ENCODE peak calls at places on chromosomes 12 and 14, in six cellular contexts. One of them, this sample, is unnamed.

GRCh38 chr14:95470942-95471499 is 45.4 kb downstream of the SYNE3 start:
- DNase-seq in endothelial cell of umbilical vein: no peak
- DNase-seq in uterus: no peak
- DNase-seq in GM23248: no peak
- DNase-seq in fibroblast of lung: no peak
- DNase-seq in breast epithelium: no peak
- DNase-seq in this sample: no peak

GRCh38 chr14:102655154-102655553 is 62.7 kb downstream of the RCOR1 start:
- DNase-seq in fibroblast of lung: no peak
- DNase-seq in GM23248: peak; percentile 53
- DNase-seq in endothelial cell of umbilical vein: peak; percentile 92
- DNase-seq in uterus: no peak
- DNase-seq in breast epithelium: no peak
- DNase-seq in this sample: no peak

GRCh38 chr12:32000373-32001005 is 41.3 kb downstream of the RESF1 start:
- DNase-seq in fibroblast of lung: no peak
- DNase-seq in uterus: no peak
- DNase-seq in endothelial cell of umbilical vein: no peak
- DNase-seq in breast epithelium: no peak
- DNase-seq in GM23248: no peak
- DNase-seq in this sample: no peak

GRCh38 chr12:130788515-130788914 is 50.5 kb downstream of the STX2 start:
- DNase-seq in endothelial cell of umbilical vein: no peak
- DNase-seq in GM23248: no peak
- DNase-seq in breast epithelium: no peak
- DNase-seq in fibroblast of lung: no peak
- DNase-seq in uterus: no peak
- DNase-seq in this sample: no peak

GRCh38 chr14:24051789-24052655 is at the start of gene CARMIL3:
- DNase-seq in breast epithelium: no peak
- DNase-seq in uterus: no peak
- DNase-seq in fibroblast of lung: peak; percentile 34
- DNase-seq in GM23248: peak; percentile 71
- DNase-seq in endothelial cell of umbilical vein: peak; percentile 57
- DNase-seq in this sample: no peak

GRCh38 chr14:64549805-64550538 is at the start of gene PPP1R36:
- DNase-seq in endothelial cell of umbilical vein: no peak
- DNase-seq in GM23248: peak; percentile 71
- DNase-seq in breast epithelium: no peak
- DNase-seq in uterus: no peak
- DNase-seq in fibroblast of lung: peak; percentile 23
- DNase-seq in this sample: no peak

GRCh38 chr12:56071648-56072047 is 8.3 kb upstream of the ERBB3 start:
- DNase-seq in endothelial cell of umbilical vein: no peak
- DNase-seq in GM23248: peak; percentile 65
- DNase-seq in uterus: no peak
- DNase-seq in fibroblast of lung: no peak
- DNase-seq in breast epithelium: no peak
- DNase-seq in this sample: no peak

GRCh38 chr12:78703820-78704525 is 160.6 kb upstream of the SYT1 start:
- DNase-seq in breast epithelium: no peak
- DNase-seq in uterus: no peak
- DNase-seq in GM23248: peak; percentile 90
- DNase-seq in endothelial cell of umbilical vein: peak; percentile 89
- DNase-seq in fibroblast of lung: peak; percentile 69
- DNase-seq in this sample: no peak

GRCh38 chr12:69042970-69043369 is 110.0 kb upstream of the CPM start:
- DNase-seq in GM23248: no peak
- DNase-seq in endothelial cell of umbilical vein: no peak
- DNase-seq in uterus: no peak
- DNase-seq in fibroblast of lung: no peak
- DNase-seq in breast epithelium: no peak
- DNase-seq in this sample: no peak

GRCh38 chr12:117658226-117658625 is 296.8 kb upstream of the NOS1 start:
- DNase-seq in uterus: no peak
- DNase-seq in fibroblast of lung: no peak
- DNase-seq in GM23248: no peak
- DNase-seq in endothelial cell of umbilical vein: no peak
- DNase-seq in breast epithelium: no peak
- DNase-seq in this sample: no peak

GRCh38 chr14:69101331-69101826 is 51.5 kb downstream of the DCAF5 start:
- DNase-seq in fibroblast of lung: peak; percentile 89
- DNase-seq in uterus: peak; percentile 59
- DNase-seq in GM23248: peak; percentile 95
- DNase-seq in endothelial cell of umbilical vein: peak; percentile 80
- DNase-seq in breast epithelium: no peak
- DNase-seq in this sample: no peak

GRCh38 chr14:70907996-70908917 is 998 bp downstream of the PCNX1 start:
- DNase-seq in uterus: peak; percentile 49
- DNase-seq in endothelial cell of umbilical vein: peak; percentile 61
- DNase-seq in fibroblast of lung: peak; percentile 64
- DNase-seq in GM23248: peak; percentile 78
- DNase-seq in breast epithelium: peak; percentile 38
- DNase-seq in this sample: peak; percentile 79

GRCh38 chr12:95004610-95005009 is 1.1 kb upstream of the NDUFA12 start:
- DNase-seq in endothelial cell of umbilical vein: no peak
- DNase-seq in GM23248: peak; percentile 56
- DNase-seq in breast epithelium: no peak
- DNase-seq in uterus: no peak
- DNase-seq in fibroblast of lung: peak; percentile 80
- DNase-seq in this sample: no peak

GRCh38 chr12:119486599-119487154 is 106.9 kb upstream of the TMEM233 start:
- DNase-seq in GM23248: no peak
- DNase-seq in uterus: no peak
- DNase-seq in endothelial cell of umbilical vein: no peak
- DNase-seq in fibroblast of lung: no peak
- DNase-seq in breast epithelium: no peak
- DNase-seq in this sample: no peak

GRCh38 chr12:6430124-6430989 is 14.4 kb upstream of the CD27 start:
- DNase-seq in endothelial cell of umbilical vein: peak; percentile 97
- DNase-seq in uterus: peak; percentile 97
- DNase-seq in fibroblast of lung: peak; percentile 99
- DNase-seq in breast epithelium: peak; percentile 64
- DNase-seq in GM23248: peak; percentile 100
- DNase-seq in this sample: peak; percentile 46

GRCh38 chr12:124190301-124191023 is 104.4 kb upstream of the RFLNA start:
- DNase-seq in breast epithelium: no peak
- DNase-seq in uterus: no peak
- DNase-seq in endothelial cell of umbilical vein: no peak
- DNase-seq in GM23248: no peak
- DNase-seq in fibroblast of lung: no peak
- DNase-seq in this sample: no peak

GRCh38 chr12:46555379-46555778 is 182.8 kb upstream of the SLC38A2 start:
- DNase-seq in endothelial cell of umbilical vein: no peak
- DNase-seq in uterus: no peak
- DNase-seq in fibroblast of lung: peak; percentile 93
- DNase-seq in breast epithelium: no peak
- DNase-seq in GM23248: peak; percentile 83
- DNase-seq in this sample: no peak

GRCh38 chr12:51362307-51362706 is 15.8 kb upstream of the CELA1 start:
- DNase-seq in GM23248: no peak
- DNase-seq in breast epithelium: no peak
- DNase-seq in fibroblast of lung: no peak
- DNase-seq in uterus: no peak
- DNase-seq in endothelial cell of umbilical vein: no peak
- DNase-seq in this sample: no peak

GRCh38 chr14:96362071-96362964 is 823 bp downstream of the ATG2B start:
- DNase-seq in fibroblast of lung: peak; percentile 37
- DNase-seq in uterus: peak; percentile 31
- DNase-seq in GM23248: peak; percentile 71
- DNase-seq in endothelial cell of umbilical vein: peak; percentile 72
- DNase-seq in breast epithelium: peak; percentile 19
- DNase-seq in this sample: peak; percentile 68

GRCh38 chr12:560666-561065 is 100.9 kb downstream of the B4GALNT3 start:
- DNase-seq in fibroblast of lung: no peak
- DNase-seq in uterus: no peak
- DNase-seq in GM23248: no peak
- DNase-seq in breast epithelium: no peak
- DNase-seq in endothelial cell of umbilical vein: no peak
- DNase-seq in this sample: no peak

GRCh38 chr12:124453419-124454351 is 113.7 kb downstream of the NCOR2 start:
- DNase-seq in GM23248: peak; percentile 86
- DNase-seq in uterus: peak; percentile 79
- DNase-seq in fibroblast of lung: peak; percentile 65
- DNase-seq in endothelial cell of umbilical vein: peak; percentile 80
- DNase-seq in breast epithelium: peak; percentile 66
- DNase-seq in this sample: peak; percentile 92

GRCh38 chr12:81245918-81246611 is 168.2 kb downstream of the ACSS3 start:
- DNase-seq in endothelial cell of umbilical vein: no peak
- DNase-seq in GM23248: no peak
- DNase-seq in breast epithelium: no peak
- DNase-seq in uterus: peak; percentile 23
- DNase-seq in fibroblast of lung: no peak
- DNase-seq in this sample: no peak

GRCh38 chr12:9049520-9050133 is 60.3 kb downstream of the KLRG1 start:
- DNase-seq in GM23248: peak; percentile 73
- DNase-seq in uterus: no peak
- DNase-seq in endothelial cell of umbilical vein: peak; percentile 62
- DNase-seq in breast epithelium: no peak
- DNase-seq in fibroblast of lung: peak; percentile 74
- DNase-seq in this sample: no peak

GRCh38 chr14:73746540-73747385 is 32.6 kb upstream of the PNMA1 start:
- DNase-seq in endothelial cell of umbilical vein: no peak
- DNase-seq in uterus: no peak
- DNase-seq in fibroblast of lung: no peak
- DNase-seq in breast epithelium: no peak
- DNase-seq in GM23248: no peak
- DNase-seq in this sample: no peak

GRCh38 chr14:101072945-101073597 is 169.5 kb upstream of the RTL1 start:
- DNase-seq in fibroblast of lung: peak; percentile 93
- DNase-seq in endothelial cell of umbilical vein: peak; percentile 99
- DNase-seq in uterus: peak; percentile 82
- DNase-seq in breast epithelium: peak; percentile 83
- DNase-seq in GM23248: peak; percentile 98
- DNase-seq in this sample: peak; percentile 83

GRCh38 chr12:47755655-47756562 is 2.8 kb downstream of the RAPGEF3 start:
- DNase-seq in endothelial cell of umbilical vein: no peak
- DNase-seq in GM23248: peak; percentile 24
- DNase-seq in fibroblast of lung: no peak
- DNase-seq in breast epithelium: peak; percentile 84
- DNase-seq in uterus: no peak
- DNase-seq in this sample: no peak

GRCh38 chr14:49935526-49935925 is 42.6 kb downstream of the ARF6 start:
- DNase-seq in fibroblast of lung: no peak
- DNase-seq in uterus: no peak
- DNase-seq in endothelial cell of umbilical vein: no peak
- DNase-seq in GM23248: no peak
- DNase-seq in breast epithelium: no peak
- DNase-seq in this sample: peak; percentile 5

GRCh38 chr12:56300644-56301464 is 724 bp upstream of the CS start:
- DNase-seq in breast epithelium: no peak
- DNase-seq in endothelial cell of umbilical vein: no peak
- DNase-seq in GM23248: no peak
- DNase-seq in fibroblast of lung: no peak
- DNase-seq in uterus: no peak
- DNase-seq in this sample: no peak

GRCh38 chr14:99510556-99511139 is 29.4 kb downstream of the CCNK start:
- DNase-seq in uterus: no peak
- DNase-seq in breast epithelium: no peak
- DNase-seq in fibroblast of lung: no peak
- DNase-seq in GM23248: no peak
- DNase-seq in endothelial cell of umbilical vein: no peak
- DNase-seq in this sample: no peak

GRCh38 chr12:124493809-124494750 is 73.3 kb downstream of the NCOR2 start:
- DNase-seq in fibroblast of lung: no peak
- DNase-seq in GM23248: no peak
- DNase-seq in breast epithelium: no peak
- DNase-seq in endothelial cell of umbilical vein: no peak
- DNase-seq in uterus: no peak
- DNase-seq in this sample: no peak

GRCh38 chr14:105495101-105495989 is 4.3 kb downstream of the TEDC1 start:
- DNase-seq in breast epithelium: peak; percentile 30
- DNase-seq in fibroblast of lung: no peak
- DNase-seq in endothelial cell of umbilical vein: no peak
- DNase-seq in GM23248: no peak
- DNase-seq in uterus: no peak
- DNase-seq in this sample: no peak

DNA sequence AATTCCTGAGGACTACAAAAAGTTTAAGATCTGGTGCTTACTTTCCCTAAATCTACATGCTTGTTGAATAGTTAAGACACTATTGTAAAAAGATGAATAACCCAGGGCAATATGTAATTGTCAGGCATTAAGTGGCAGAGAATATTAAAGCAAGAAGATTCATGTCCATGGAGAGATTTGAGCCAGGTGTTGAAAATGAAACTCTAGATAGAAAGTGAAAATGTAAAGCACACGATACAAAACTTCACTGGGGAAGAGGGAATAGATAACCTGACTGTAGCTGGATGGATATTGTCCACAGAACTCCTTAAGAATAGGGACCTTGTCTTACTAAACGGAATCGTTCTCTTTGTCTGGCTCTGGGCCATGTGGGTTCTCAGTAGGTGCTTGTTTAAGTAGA is 5.0 kb downstream of the CAND1 start:
- DNase-seq in uterus: no peak
- DNase-seq in endothelial cell of umbilical vein: peak; percentile 24
- DNase-seq in fibroblast of lung: no peak
- DNase-seq in GM23248: no peak
- DNase-seq in breast epithelium: no peak
- DNase-seq in this sample: no peak
- H3K27ac ChIP-seq in uterus: no peak overlapping the region
- H3K27ac ChIP-seq in endothelial cell of umbilical vein: no peak overlapping the region
- H3K27ac ChIP-seq in fibroblast of lung: no peak overlapping the region
- H3K27ac ChIP-seq in GM23248: no peak overlapping the region
- H3K27ac ChIP-seq in breast epithelium: no peak overlapping the region
- H3K27ac ChIP-seq in this sample: no peak overlapping the region

DNA sequence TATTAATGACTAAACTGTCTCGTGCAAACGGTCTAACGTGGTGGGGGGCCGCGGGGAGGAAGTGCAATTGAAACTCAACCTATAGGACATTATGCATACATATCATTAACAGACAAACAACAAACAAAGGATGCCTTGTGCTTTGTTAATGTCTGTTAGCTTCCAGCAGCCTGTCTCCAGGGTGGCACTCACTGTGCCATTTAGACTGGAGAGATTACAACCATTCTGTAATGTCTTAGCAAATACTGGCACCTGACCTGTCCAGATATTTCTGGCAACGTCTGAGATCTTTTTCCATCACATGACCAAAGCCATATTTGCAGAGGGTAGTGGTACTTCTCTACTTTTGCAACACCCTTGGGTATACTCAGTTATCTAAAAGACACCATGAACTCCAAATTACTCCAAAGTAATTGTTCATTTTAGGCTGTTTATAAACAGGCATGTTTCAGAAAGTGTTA is 11.6 kb downstream of the BHLHE41 start:
- DNase-seq in endothelial cell of umbilical vein: no peak
- DNase-seq in GM23248: peak; percentile 11
- DNase-seq in fibroblast of lung: no peak
- DNase-seq in uterus: no peak
- DNase-seq in breast epithelium: no peak
- DNase-seq in this sample: no peak
- H3K4me3 ChIP-seq in endothelial cell of umbilical vein: no peak overlapping the region
- H3K4me3 ChIP-seq in GM23248: peak overlapping the region; percentile 67
- H3K4me3 ChIP-seq in fibroblast of lung: peak overlapping the region; percentile 62
- H3K4me3 ChIP-seq in uterus: no peak overlapping the region
- H3K4me3 ChIP-seq in breast epithelium: peak overlapping the region; percentile 59
- H3K4me3 ChIP-seq in this sample: peak overlapping the region; percentile 57

GRCh38 chr12:19836056-19836455 is 396.8 kb downstream of the AEBP2 start:
- DNase-seq in breast epithelium: no peak
- DNase-seq in GM23248: no peak
- DNase-seq in uterus: no peak
- DNase-seq in endothelial cell of umbilical vein: no peak
- DNase-seq in fibroblast of lung: no peak
- DNase-seq in this sample: no peak
- H3K27ac ChIP-seq in breast epithelium: no peak overlapping the region
- H3K27ac ChIP-seq in GM23248: no peak overlapping the region
- H3K27ac ChIP-seq in uterus: no peak overlapping the region
- H3K27ac ChIP-seq in endothelial cell of umbilical vein: no peak overlapping the region
- H3K27ac ChIP-seq in fibroblast of lung: no peak overlapping the region
- H3K27ac ChIP-seq in this sample: no peak overlapping the region

GRCh38 chr14:39419272-39419671 is 13.0 kb downstream of the FBXO33 start:
- DNase-seq in uterus: no peak
- DNase-seq in fibroblast of lung: no peak
- DNase-seq in GM23248: peak; percentile 26
- DNase-seq in endothelial cell of umbilical vein: no peak
- DNase-seq in breast epithelium: no peak
- DNase-seq in this sample: no peak
- H3K4me3 ChIP-seq in uterus: no peak overlapping the region
- H3K4me3 ChIP-seq in fibroblast of lung: no peak overlapping the region
- H3K4me3 ChIP-seq in GM23248: no peak overlapping the region
- H3K4me3 ChIP-seq in endothelial cell of umbilical vein: no peak overlapping the region
- H3K4me3 ChIP-seq in breast epithelium: no peak overlapping the region
- H3K4me3 ChIP-seq in this sample: no peak overlapping the region

This sample was measured in ascending aorta.